ENCODE peak calls at places on chromosomes 6 and 20, in four cellular contexts. B is SK-N-SH, O is H1, Y is K562. N is an unnamed sample.

GRCh38 chr20:54255157-54255556 is 47.3 kb downstream of the PFDN4 start:
- DNase-seq in B (no peak), Y (no peak), O (no peak), N (no peak)

GRCh38 chr20:1876217-1876921 is 18.8 kb upstream of the SIRPA start:
- DNase-seq in O (no peak), Y (no peak), B (no peak), N (no peak)

GRCh38 chr6:85685713-85686112 is 43.0 kb upstream of the SYNCRIP start:
- DNase-seq in B (no peak), Y (no peak), O (no peak), N (no peak)

GRCh38 chr6:16849280-16850210 is 88.3 kb upstream of the ATXN1 start:
- DNase-seq in Y (no peak), B (no peak), O (no peak), N (no peak)

GRCh38 chr6:115691433-115691832 is 369.3 kb downstream of the FRK start:
- DNase-seq in Y (no peak), B (no peak), O (no peak), N (no peak)

GRCh38 chr6:129660346-129660676 is 49.7 kb downstream of the ARHGAP18 start:
- DNase-seq in Y (no peak), B (no peak), O (no peak), N (no peak)

GRCh38 chr20:35129647-35130069 is 17.5 kb downstream of the EDEM2 start:
- DNase-seq in O (no peak), B (no peak), Y (no peak), N (no peak)

GRCh38 chr20:25571817-25572216 is 13.5 kb downstream of the NINL start:
- DNase-seq in B (no peak), Y (no peak), O (no peak), N (no peak)

GRCh38 chr20:57627972-57628650 is 7.9 kb upstream of the ZBP1 start:
- DNase-seq in Y (no peak), O (no peak), B (no peak), N (no peak)

GRCh38 chr20:40670251-40670650 is 18.8 kb downstream of the MAFB start:
- DNase-seq in O (no peak), Y (peak), B (no peak), N (no peak)

GRCh38 chr6:149965191-149966020 is 1.7 kb downstream of the ULBP1 start:
- DNase-seq in O (no peak), Y (no peak), B (peak), N (no peak)

GRCh38 chr6:107185570-107185969 is 70.3 kb upstream of the BEND3 start:
- DNase-seq in Y (no peak), O (no peak), B (peak), N (no peak)

GRCh38 chr6:13614126-13614925 is 809 bp upstream of the NOL7 start:
- DNase-seq in Y (no peak), O (no peak), B (peak), N (no peak)

GRCh38 chr20:6492396-6493055 is 275.0 kb upstream of the BMP2 start:
- DNase-seq in B (no peak), O (no peak), Y (no peak), N (no peak)

GRCh38 chr6:27288136-27289044 is 23.7 kb downstream of the POM121L2 start:
- DNase-seq in B (no peak), Y (peak), O (no peak), N (peak)

GRCh38 chr6:27293436-27294152 is 18.5 kb downstream of the POM121L2 start:
- DNase-seq in Y (peak), B (no peak), O (no peak), N (peak)

GRCh38 chr6:27287751-27288135 is 24.3 kb downstream of the POM121L2 start:
- DNase-seq in B (no peak), Y (no peak), O (no peak), N (no peak)

GRCh38 chr6:27290850-27291208 is 21.2 kb downstream of the POM121L2 start:
- DNase-seq in O (no peak), B (no peak), Y (peak), N (no peak)

GRCh38 chr6:27290065-27290849 is 21.8 kb downstream of the POM121L2 start:
- DNase-seq in B (no peak), Y (peak), O (no peak), N (peak)
- TF ChIP-seq TEAD4 in B (no peak), Y (peak), O (peak), N (no peak)

DNA sequence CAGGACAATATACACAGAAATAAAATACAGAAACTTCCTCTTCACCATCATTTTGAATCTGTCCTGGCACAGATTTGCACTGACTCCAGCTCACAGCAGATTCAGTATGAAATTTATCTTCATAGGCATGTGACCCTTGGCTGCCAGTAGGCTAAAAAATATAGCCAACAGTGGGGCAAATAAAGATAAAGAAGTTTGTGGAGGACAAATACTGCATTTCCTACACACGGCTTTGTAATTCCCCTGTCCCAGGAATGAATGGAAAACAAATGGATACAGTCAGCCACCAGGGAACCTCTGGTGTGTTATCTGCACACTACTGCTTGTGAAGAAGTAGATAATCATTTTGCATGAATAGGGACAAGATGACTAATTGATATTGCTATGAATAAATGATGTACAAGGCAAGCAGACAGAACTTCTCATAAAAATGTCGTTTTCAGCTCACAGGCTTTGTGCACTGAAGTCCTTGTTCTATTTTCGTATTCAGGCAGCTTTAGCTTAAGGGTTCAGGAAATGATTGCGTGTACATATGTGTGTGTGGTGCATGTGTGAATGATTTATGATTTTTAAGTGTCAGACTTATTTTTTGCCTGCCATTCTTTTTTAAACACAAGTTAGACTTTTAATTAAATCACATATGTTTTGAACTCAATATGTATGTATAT is 543.7 kb upstream of the JAG1 start:
- DNase-seq in B (no peak), O (no peak), Y (no peak), N (no peak)
- TF ChIP-seq CTCF in B (no peak), O (no peak), Y (no peak), N (no peak)

DNA sequence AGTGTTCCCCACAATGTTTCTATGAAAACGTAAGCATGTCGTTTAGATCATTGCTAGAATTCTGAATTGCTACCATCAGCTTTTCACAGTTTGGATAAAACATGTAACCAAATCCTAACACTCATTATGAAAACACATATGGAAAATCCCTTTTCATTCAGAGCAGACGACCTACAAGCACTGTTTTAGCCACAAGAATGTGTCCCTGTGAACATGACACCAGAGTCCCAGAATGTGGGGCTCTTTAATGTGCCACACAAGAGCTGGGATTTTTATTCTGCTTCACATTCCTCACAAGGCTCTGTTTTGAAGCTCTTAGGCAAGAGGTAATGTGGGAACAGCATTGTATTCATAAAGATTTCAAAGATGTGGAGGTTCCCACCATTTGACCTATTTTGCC is 141.1 kb upstream of the CITED2 start:
- DNase-seq in Y (no peak), O (no peak), B (no peak), N (no peak)
- TF ChIP-seq TEAD4 in Y (no peak), O (no peak), B (no peak), N (no peak)

GRCh38 chr20:44717986-44718385 is 2.8 kb downstream of the CCN5 start:
- DNase-seq in O (no peak), Y (peak), B (peak), N (peak)
- TF ChIP-seq CTCF in O (peak), Y (peak), B (peak), N (peak)

GRCh38 chr6:15663057-15663638 is 320 bp upstream of the DTNBP1 start:
- DNase-seq in Y (no peak), B (peak), O (no peak), N (no peak)
- TF ChIP-seq TEAD4 in Y (no peak), B (no peak), O (no peak), N (no peak)